ENCODE peak calls at places on chromosomes 11 and 22, in nine cellular contexts. Y, I, Q, S, E, T, D, G and L are unnamed samples.
A peak's percentile ranks its signal among the peaks of the same experiment; 100 is the strongest.

GRCh38 chr11:45921561-45922424 is 663 bp upstream of the LARGE2 start:
- DNase-seq in T (peak; percentile 89), G (no peak), Q (peak; percentile 76), D (no peak), Y (peak; percentile 75), E (no peak), I (peak; percentile 91), S (no peak), L (no peak)

GRCh38 chr11:87819141-87819540 is 356.1 kb downstream of the RAB38 start:
- DNase-seq in E (no peak), Q (no peak), Y (no peak), I (no peak), T (no peak), S (no peak), G (no peak), D (no peak), L (no peak)

GRCh38 chr22:45638834-45639746 is 32.5 kb upstream of the ATXN10 start:
- DNase-seq in E (peak; percentile 72), S (peak; percentile 89), Q (no peak), D (no peak), G (no peak), T (peak; percentile 32), Y (peak; percentile 50), I (no peak), L (no peak)

GRCh38 chr11:133808393-133809140 is 36.7 kb downstream of the SPATA19 start:
- DNase-seq in D (no peak), Q (no peak), T (no peak), I (no peak), Y (no peak), S (no peak), E (no peak), G (no peak), L (no peak)

GRCh38 chr11:108436594-108436993 is 30.7 kb downstream of the C11orf65 start:
- DNase-seq in T (no peak), Y (no peak), I (no peak), D (no peak), Q (no peak), E (peak; percentile 18), G (no peak), S (no peak), L (no peak)

GRCh38 chr11:88178211-88178610 is 3.0 kb upstream of the RAB38 start:
- DNase-seq in Y (no peak), E (no peak), S (no peak), G (no peak), T (no peak), D (no peak), Q (no peak), I (no peak), L (no peak)

GRCh38 chr11:71131861-71132260 is 120.5 kb downstream of the SHANK2 start:
- DNase-seq in I (no peak), Q (no peak), S (no peak), Y (no peak), E (no peak), G (no peak), T (no peak), D (no peak), L (no peak)

GRCh38 chr22:24091551-24092420 is 80.7 kb downstream of the CABIN1 start:
- DNase-seq in T (no peak), Q (no peak), G (no peak), S (peak; percentile 63), E (no peak), Y (peak; percentile 39), I (no peak), D (no peak), L (no peak)

GRCh38 chr22:25125693-25126357 is 73.8 kb upstream of the CRYBB3 start:
- DNase-seq in Q (no peak), Y (no peak), G (peak; percentile 25), D (no peak), S (no peak), T (no peak), I (peak; percentile 85), E (no peak), L (no peak)

GRCh38 chr11:82848829-82849228 is 51.4 kb downstream of the PRCP start:
- DNase-seq in T (no peak), S (no peak), I (no peak), Y (no peak), G (no peak), D (no peak), Q (no peak), E (no peak), L (no peak)

GRCh38 chr11:43736502-43737193 is 56.1 kb downstream of the HSD17B12 start:
- DNase-seq in T (no peak), I (no peak), E (no peak), Y (no peak), Q (no peak), S (no peak), D (no peak), G (no peak), L (no peak)

GRCh38 chr11:12653729-12654128 is 20.5 kb upstream of the TEAD1 start:
- DNase-seq in S (no peak), T (peak; percentile 32), G (no peak), Q (no peak), E (no peak), I (no peak), Y (no peak), D (no peak), L (no peak)

GRCh38 chr11:13375798-13376197 is 87.2 kb downstream of the BTBD10 start:
- DNase-seq in E (no peak), Q (no peak), I (no peak), G (no peak), Y (no peak), S (no peak), D (no peak), T (no peak), L (no peak)

GRCh38 chr11:47179655-47179991 is 2.9 kb upstream of the ARFGAP2 start:
- DNase-seq in I (peak; percentile 26), S (no peak), Q (no peak), T (peak; percentile 51), D (peak; percentile 40), G (peak; percentile 40), Y (no peak), E (peak; percentile 47), L (no peak)

GRCh38 chr11:65611028-65611757 is 2.8 kb downstream of the MAP3K11 start:
- DNase-seq in D (no peak), Y (no peak), I (no peak), G (no peak), T (no peak), Q (no peak), S (no peak), E (no peak), L (peak; percentile 80)

GRCh38 chr11:125299061-125299616 is 134.6 kb downstream of the PKNOX2 start:
- DNase-seq in E (no peak), G (no peak), T (no peak), I (no peak), Q (no peak), D (no peak), S (no peak), Y (no peak), L (no peak)

GRCh38 chr11:130514316-130514715 is 65.9 kb downstream of the ADAMTS15 start:
- DNase-seq in I (no peak), D (no peak), T (no peak), S (no peak), Y (no peak), Q (no peak), E (no peak), G (no peak), L (no peak)

GRCh38 chr22:24697671-24698082 is 76.8 kb downstream of the PIWIL3 start:
- DNase-seq in T (no peak), I (peak; percentile 78), Q (peak; percentile 35), Y (peak; percentile 45), G (no peak), D (no peak), E (no peak), S (no peak), L (no peak)

GRCh38 chr11:27545946-27546345 is 39.4 kb upstream of the LIN7C start:
- DNase-seq in D (no peak), I (no peak), G (peak; percentile 1), S (no peak), Q (no peak), T (no peak), Y (no peak), E (no peak), L (no peak)

GRCh38 chr11:88204353-88204752 is 29.1 kb upstream of the RAB38 start:
- DNase-seq in T (no peak), I (no peak), E (no peak), Y (no peak), Q (no peak), G (no peak), S (no peak), D (no peak), L (no peak)

GRCh38 chr11:9613830-9614762 is 40.6 kb downstream of the WEE1 start:
- DNase-seq in I (peak; percentile 67), Q (no peak), E (peak; percentile 83), T (peak; percentile 84), Y (peak; percentile 93), G (peak; percentile 19), S (peak; percentile 92), D (peak; percentile 92), L (peak; percentile 80)

GRCh38 chr11:1749020-1749758 is 1.2 kb downstream of the IFITM10 start:
- DNase-seq in E (no peak), S (peak; percentile 74), Q (no peak), G (no peak), T (peak; percentile 80), I (no peak), Y (no peak), D (no peak), L (no peak)

GRCh38 chr22:43826142-43827093 is 14.3 kb upstream of the EFCAB6 start:
- DNase-seq in D (no peak), E (peak; percentile 17), Q (no peak), G (no peak), I (no peak), T (no peak), S (peak; percentile 77), Y (no peak), L (no peak)

GRCh38 chr11:117908959-117909610 is 20.1 kb downstream of the TMPRSS13 start:
- DNase-seq in D (no peak), G (no peak), E (no peak), S (peak; percentile 41), Q (no peak), I (no peak), Y (peak; percentile 9), T (no peak), L (no peak)

GRCh38 chr11:66316849-66317251 is at the start of gene CD248:
- DNase-seq in Q (no peak), Y (no peak), D (no peak), I (no peak), T (peak; percentile 70), E (no peak), G (no peak), S (no peak), L (no peak)

GRCh38 chr11:113722221-113722620 is 16.1 kb upstream of the TMPRSS5 start:
- DNase-seq in I (no peak), Y (no peak), T (no peak), G (no peak), Q (no peak), E (no peak), S (no peak), D (no peak), L (no peak)

GRCh38 chr11:86954288-86955110 is 696 bp downstream of the FZD4 start:
- DNase-seq in S (no peak), E (no peak), G (peak; percentile 31), I (no peak), D (no peak), Y (peak; percentile 61), Q (no peak), T (peak; percentile 53), L (no peak)

GRCh38 chr11:76799061-76799804 is 16.1 kb downstream of the TSKU start:
- DNase-seq in Y (peak; percentile 93), E (peak; percentile 83), G (peak; percentile 78), D (peak; percentile 72), S (peak; percentile 95), Q (no peak), I (peak; percentile 64), T (peak; percentile 97), L (peak; percentile 34)

GRCh38 chr22:45964372-45964771 is 12.6 kb downstream of the WNT7B start:
- DNase-seq in Y (no peak), T (no peak), D (no peak), Q (no peak), G (no peak), S (no peak), I (no peak), E (no peak), L (no peak)

GRCh38 chr11:61068581-61068980 is 33.7 kb upstream of the CD5 start:
- DNase-seq in I (no peak), Q (no peak), G (no peak), T (no peak), S (peak; percentile 55), E (no peak), D (no peak), Y (peak; percentile 23), L (no peak)

GRCh38 chr11:126115820-126116319 is 53.2 kb upstream of the CDON start:
- DNase-seq in T (no peak), E (no peak), Q (peak; percentile 81), S (peak; percentile 88), G (peak; percentile 94), Y (peak; percentile 82), I (peak; percentile 96), D (no peak), L (peak; percentile 11)